ENCODE peak calls at places on chromosomes 4 and X, in four cellular contexts. L, G, C and K are unnamed samples.

GRCh38 chrX:64206556-64207162 is 1.2 kb upstream of the AMER1 start:
- DNase-seq in L (no peak), G (no peak), C (peak), K (no peak)

GRCh38 chrX:113300580-113300979 is 459.9 kb upstream of the AMOT start:
- DNase-seq in L (no peak), G (no peak), C (no peak), K (no peak)

GRCh38 chrX:24607616-24608015 is 39.5 kb downstream of the PCYT1B start:
- DNase-seq in L (no peak), G (no peak), C (peak), K (no peak)

GRCh38 chrX:40107291-40108083 is 9.7 kb upstream of the BCOR start:
- DNase-seq in L (peak), G (no peak), C (peak), K (no peak)

GRCh38 chrX:9644335-9644734 is 121.3 kb downstream of the GPR143 start:
- DNase-seq in L (no peak), G (no peak), C (no peak), K (no peak)

GRCh38 chrX:1592128-1592862 is 891 bp downstream of the AKAP17A start:
- DNase-seq in L (no peak), G (no peak), C (peak), K (no peak)

GRCh38 chr4:70183940-70184246 is 11.6 kb upstream of the ODAM start:
- DNase-seq in L (no peak), G (no peak), C (no peak), K (no peak)

GRCh38 chr4:122091836-122092235 is 60.3 kb upstream of the BLTP1 start:
- DNase-seq in L (no peak), G (no peak), C (no peak), K (no peak)

GRCh38 chr4:15677507-15677988 is 4.1 kb upstream of the FAM200B start:
- DNase-seq in L (no peak), G (no peak), C (peak), K (no peak)

GRCh38 chr4:128675083-128675482 is 134.4 kb upstream of the JADE1 start:
- DNase-seq in L (no peak), G (no peak), C (no peak), K (no peak)

GRCh38 chr4:7389101-7389701 is 45.5 kb downstream of the PSAPL1 start:
- DNase-seq in L (no peak), G (no peak), C (no peak), K (no peak)